ENCODE peak calls at places on chromosome 9, in four cellular contexts. L is cardiac muscle cell, C is lower leg skin, B is IMR-90. T is an unnamed sample.

GRCh38 chr9:899440-900184 is 58.1 kb downstream of the DMRT1 start:
- DNase-seq in C (no peak), L (no peak), B (no peak), T (peak)

GRCh38 chr9:19788614-19789271 is at the start of gene SLC24A2:
- DNase-seq in C (no peak), B (no peak), L (peak), T (peak)

GRCh38 chr9:89315482-89315881 is 2.8 kb upstream of the SECISBP2 start:
- DNase-seq in C (no peak), L (no peak), B (no peak), T (no peak)

GRCh38 chr9:31023793-31024192 is 1360.7 kb upstream of the ACO1 start:
- DNase-seq in L (no peak), C (no peak), B (no peak), T (no peak)

GRCh38 chr9:120818595-120818994 is 24.1 kb downstream of the PSMD5 start:
- DNase-seq in C (no peak), L (no peak), B (no peak), T (no peak)

GRCh38 chr9:136901516-136902258 is 15.4 kb downstream of the TRAF2 start:
- DNase-seq in C (peak), L (no peak), B (peak), T (no peak)

GRCh38 chr9:76716270-76716669 is 48.0 kb upstream of the PCA3 start:
- DNase-seq in B (no peak), L (no peak), C (no peak), T (no peak)

GRCh38 chr9:19493174-19493811 is 84.5 kb downstream of the ACER2 start:
- DNase-seq in B (peak), C (no peak), L (peak), T (peak)

GRCh38 chr9:122112238-122112637 is 19.1 kb upstream of the TTLL11 start:
- DNase-seq in B (no peak), C (no peak), L (no peak), T (no peak)

GRCh38 chr9:71741841-71742648 is 26.3 kb downstream of the CEMIP2 start:
- DNase-seq in L (peak), B (peak), C (no peak), T (no peak)

GRCh38 chr9:110207071-110207923 is 662 bp downstream of the C9orf152 start:
- DNase-seq in B (no peak), L (no peak), C (no peak), T (no peak)

GRCh38 chr9:115117999-115118470 is at the start of gene TNC:
- DNase-seq in L (peak), B (peak), C (peak), T (peak)

GRCh38 chr9:93132946-93133640 is 958 bp downstream of the NINJ1 start:
- DNase-seq in C (no peak), B (no peak), L (peak), T (no peak)

GRCh38 chr9:113966394-113966793 is 90.3 kb downstream of the ZNF618 start:
- DNase-seq in L (no peak), B (no peak), C (no peak), T (no peak)

GRCh38 chr9:125558453-125559084 is 148.4 kb downstream of the MAPKAP1 start:
- DNase-seq in L (peak), C (no peak), B (peak), T (peak)

DNA sequence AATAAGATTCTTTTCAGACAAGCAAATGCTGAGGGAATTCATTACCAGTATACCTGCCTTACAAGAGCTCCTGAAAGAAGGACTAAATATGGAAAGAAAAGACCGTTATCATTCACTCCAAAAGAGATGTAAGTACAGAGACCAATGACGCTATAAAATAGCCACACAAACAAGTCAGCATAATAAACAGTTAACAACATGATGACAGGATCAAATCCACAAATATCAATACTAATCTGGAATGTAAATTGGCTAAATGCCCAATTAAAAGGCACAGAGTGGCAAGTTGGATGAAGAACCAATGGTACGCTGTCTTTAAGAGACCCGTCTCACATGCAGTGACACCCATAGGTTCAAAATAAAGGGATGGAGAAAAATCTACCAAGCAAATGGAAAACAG is 349.6 kb upstream of the MPDZ start:
- DNase-seq in B (no peak), C (no peak), L (no peak), T (no peak)
- TF ChIP-seq CTCF in B (no peak), C (no peak), L (no peak), T (no peak)

DNA sequence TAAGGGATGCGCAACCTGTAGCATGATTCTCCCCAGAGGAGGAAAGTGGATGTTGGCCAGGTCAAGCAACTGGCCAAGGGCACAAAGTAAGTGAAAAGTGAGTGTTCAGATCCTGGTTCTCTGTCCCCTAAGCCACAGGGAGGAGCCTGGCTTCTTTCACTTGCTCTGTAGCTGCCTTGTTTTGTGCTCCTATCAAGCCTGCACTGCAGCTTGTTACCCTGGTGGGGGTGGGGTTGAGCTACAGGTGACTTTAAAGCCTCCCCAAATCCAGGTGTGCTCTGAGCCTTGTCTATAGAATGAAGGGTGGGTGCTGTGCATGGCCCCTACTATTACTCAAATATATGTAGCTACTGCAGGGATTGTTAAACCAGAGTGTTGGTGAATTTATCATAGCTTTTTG is 32.9 kb downstream of the RALGPS1 start:
- DNase-seq in C (no peak), L (no peak), B (no peak), T (no peak)
- TF ChIP-seq CTCF in C (no peak), L (no peak), B (no peak), T (no peak)

GRCh38 chr9:35814106-35814840 is 569 bp downstream of the HINT2 start:
- DNase-seq in B (peak), L (peak), C (peak), T (peak)
- TF ChIP-seq CTCF in B (peak), L (peak), C (no peak), T (peak)

DNA sequence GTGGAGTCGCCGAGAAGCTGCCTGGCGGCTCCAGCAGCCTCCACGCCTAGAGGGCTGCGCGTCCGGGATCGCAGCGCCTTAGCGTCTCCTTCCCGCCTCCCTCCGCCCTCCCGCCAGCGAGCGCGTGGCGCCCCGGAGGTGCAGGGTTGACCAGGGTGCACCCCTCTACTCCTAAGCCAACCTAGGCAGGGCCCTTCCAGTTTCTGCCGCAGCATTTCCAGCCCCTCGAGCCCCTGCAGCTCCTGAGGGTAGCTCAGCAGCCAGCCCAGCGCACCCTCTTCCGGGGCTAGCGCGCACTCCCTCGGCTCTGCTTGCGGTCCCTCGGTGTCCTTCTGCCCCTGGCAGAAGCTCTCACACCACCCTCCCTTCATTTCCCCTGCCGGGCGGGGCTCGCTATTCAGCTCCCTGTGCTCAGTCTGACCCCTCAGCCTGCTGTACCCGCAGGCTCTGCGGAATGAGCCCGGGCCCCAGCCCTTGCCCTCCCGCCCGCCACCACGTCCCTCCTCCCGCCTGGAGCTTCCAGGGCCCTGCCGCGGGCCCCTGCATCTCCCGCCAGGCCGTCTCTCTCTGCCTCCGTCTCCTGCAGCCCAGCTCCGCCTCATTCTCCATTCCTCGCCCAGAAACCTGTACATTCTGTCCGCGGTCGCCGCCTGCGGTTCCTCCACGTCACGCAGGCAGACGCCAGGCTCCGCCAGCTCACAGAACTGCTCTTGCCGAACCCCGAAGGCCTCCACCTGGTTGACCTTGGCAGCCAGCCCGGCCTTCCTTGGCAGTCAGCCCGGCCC is 61.8 kb downstream of the SPATA31C2 start:
- DNase-seq in C (peak), L (peak), B (peak), T (peak)
- TF ChIP-seq CTCF in C (no peak), L (peak), B (no peak), T (no peak)

GRCh38 chr9:5562806-5563416 is 52.6 kb downstream of the PDCD1LG2 start:
- DNase-seq in C (no peak), B (no peak), L (no peak), T (no peak)
- TF ChIP-seq CTCF in C (no peak), B (no peak), L (no peak), T (no peak)

GRCh38 chr9:135726138-135726853 is 24.3 kb downstream of the KCNT1 start:
- DNase-seq in C (no peak), L (no peak), B (no peak), T (no peak)
- TF ChIP-seq CTCF in C (no peak), L (peak), B (no peak), T (no peak)

DNA sequence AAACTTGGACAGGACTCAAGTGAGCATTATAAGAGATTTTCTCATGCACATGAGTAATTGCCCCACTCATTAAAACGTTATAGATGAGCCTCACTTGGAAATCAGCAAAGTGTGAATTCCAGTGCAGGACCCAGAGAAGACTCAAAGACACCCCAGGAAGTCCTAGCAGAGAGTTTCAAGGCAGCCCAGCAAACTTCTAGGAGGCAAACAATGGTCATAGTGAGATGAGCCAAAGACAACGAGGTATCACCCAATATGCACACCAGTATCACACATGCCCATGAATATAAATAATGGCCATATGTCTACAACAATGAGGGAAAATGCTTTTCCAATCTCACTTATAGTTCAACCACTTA is 245.9 kb downstream of the ACTL7B start:
- DNase-seq in L (no peak), C (no peak), B (no peak), T (no peak)
- TF ChIP-seq CTCF in L (no peak), C (no peak), B (no peak), T (no peak)

T was measured in nephron progenitor cell.